ENCODE peak calls at places on chromosomes 5 and 9, in six cellular contexts. C is NB4, B is tibial nerve, G is GM13977, D is lower leg skin, P is body of pancreas. T is an unnamed sample.

GRCh38 chr9:94867281-94867841 is 140.9 kb downstream of the AOPEP start:
- DNase-seq in B (peak; percentile 44), P (peak; percentile 83), C (peak; percentile 58), D (no peak), G (no peak), T (no peak)

GRCh38 chr9:71766663-71767062 is 1.6 kb downstream of the CEMIP2 start:
- DNase-seq in D (no peak), P (no peak), G (peak; percentile 35), C (no peak), B (no peak), T (no peak)

GRCh38 chr5:1652873-1653707 is 129.3 kb upstream of the LPCAT1 start:
- DNase-seq in P (peak; percentile 7), B (no peak), D (no peak), C (peak; percentile 57), G (no peak), T (peak; percentile 41)

GRCh38 chr5:69512740-69513260 is 20.2 kb downstream of the OCLN start:
- DNase-seq in C (no peak), P (no peak), G (no peak), D (no peak), B (no peak), T (no peak)

GRCh38 chr5:169416583-169417196 is 115.8 kb upstream of the SLIT3 start:
- DNase-seq in G (peak; percentile 6), C (peak; percentile 87), D (peak; percentile 36), B (peak; percentile 32), P (peak; percentile 29), T (peak; percentile 26)

GRCh38 chr9:82923410-82924242 is 139.3 kb downstream of the RASEF start:
- DNase-seq in C (no peak), P (no peak), B (no peak), D (no peak), G (no peak), T (no peak)

GRCh38 chr5:19229210-19229835 is 758.7 kb downstream of the CDH18 start:
- DNase-seq in D (no peak), G (no peak), C (no peak), P (no peak), B (no peak), T (no peak)

GRCh38 chr5:21574429-21574828 is 1278.7 kb downstream of the CDH12 start:
- DNase-seq in P (no peak), B (no peak), G (no peak), C (no peak), D (no peak), T (no peak)

GRCh38 chr5:61349935-61350334 is 17.9 kb downstream of the ZSWIM6 start:
- DNase-seq in D (no peak), P (no peak), B (no peak), G (no peak), C (no peak), T (no peak)

GRCh38 chr9:89311346-89312153 is 555 bp downstream of the CKS2 start:
- DNase-seq in P (no peak), D (no peak), G (no peak), C (peak; percentile 15), B (no peak), T (no peak)

GRCh38 chr5:574906-575305 is 37.2 kb upstream of the CEP72 start:
- DNase-seq in P (no peak), B (no peak), G (no peak), C (no peak), D (no peak), T (no peak)

GRCh38 chr9:136230365-136230764 is 15.2 kb downstream of the QSOX2 start:
- DNase-seq in D (no peak), C (no peak), B (no peak), G (no peak), P (no peak), T (no peak)

GRCh38 chr5:28954074-28954473 is 1915.7 kb upstream of the CDH9 start:
- DNase-seq in P (no peak), C (no peak), G (no peak), B (no peak), D (no peak), T (no peak)

GRCh38 chr9:134214395-134214765 is 50.0 kb upstream of the RNU6ATAC start:
- DNase-seq in P (no peak), C (peak; percentile 89), B (no peak), G (no peak), D (no peak), T (no peak)
- TF ChIP-seq CTCF in P (no peak), C (no peak), B (no peak), G (no peak), D (no peak), T (no peak)

DNA sequence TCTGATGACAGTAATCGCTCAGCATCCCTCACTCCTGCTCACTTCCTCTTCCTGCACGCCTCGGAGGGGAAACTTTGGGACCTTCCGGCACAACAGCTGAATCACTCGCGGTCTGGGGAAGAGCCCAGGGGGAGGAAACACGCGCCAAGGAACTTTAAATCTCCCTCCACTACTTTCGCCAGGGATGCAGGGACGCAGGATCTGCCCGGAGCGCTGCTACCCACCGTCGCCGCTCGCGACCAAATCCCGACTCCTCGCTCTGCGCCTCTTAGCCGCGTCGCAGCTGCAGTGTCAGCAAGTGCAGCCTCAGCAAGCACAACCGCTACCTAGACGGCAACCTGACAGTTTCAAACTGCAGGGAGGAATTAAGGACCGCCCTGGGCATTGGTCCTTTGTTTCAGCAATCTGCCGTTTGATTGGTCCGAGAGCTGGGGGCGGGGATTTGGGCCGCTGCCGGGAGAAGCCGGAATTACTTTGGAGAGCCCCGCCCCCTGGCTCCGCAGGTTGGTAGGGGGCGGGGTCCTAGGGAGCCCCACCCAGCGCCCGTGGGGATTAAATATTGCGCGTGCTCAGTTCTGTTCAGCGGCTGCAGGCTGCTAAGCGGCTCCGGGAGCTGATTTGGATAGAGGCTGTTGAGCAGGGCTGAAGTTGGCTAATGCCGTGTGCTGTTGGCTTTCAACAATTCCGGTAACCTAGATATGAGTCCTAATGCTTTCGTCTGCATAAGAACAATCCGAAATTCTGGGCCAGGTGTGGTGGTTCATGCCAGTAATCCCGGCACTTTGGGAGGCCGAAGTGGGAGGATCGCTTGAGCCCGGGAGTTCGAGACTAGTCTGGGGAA is at the start of gene POC5:
- DNase-seq in B (peak; percentile 99), D (peak; percentile 97), P (peak; percentile 99), C (peak; percentile 97), G (peak; percentile 93), T (peak; percentile 96)
- TF ChIP-seq CTCF in B (no peak), D (no peak), P (no peak), C (no peak), G (no peak), T (no peak)

DNA sequence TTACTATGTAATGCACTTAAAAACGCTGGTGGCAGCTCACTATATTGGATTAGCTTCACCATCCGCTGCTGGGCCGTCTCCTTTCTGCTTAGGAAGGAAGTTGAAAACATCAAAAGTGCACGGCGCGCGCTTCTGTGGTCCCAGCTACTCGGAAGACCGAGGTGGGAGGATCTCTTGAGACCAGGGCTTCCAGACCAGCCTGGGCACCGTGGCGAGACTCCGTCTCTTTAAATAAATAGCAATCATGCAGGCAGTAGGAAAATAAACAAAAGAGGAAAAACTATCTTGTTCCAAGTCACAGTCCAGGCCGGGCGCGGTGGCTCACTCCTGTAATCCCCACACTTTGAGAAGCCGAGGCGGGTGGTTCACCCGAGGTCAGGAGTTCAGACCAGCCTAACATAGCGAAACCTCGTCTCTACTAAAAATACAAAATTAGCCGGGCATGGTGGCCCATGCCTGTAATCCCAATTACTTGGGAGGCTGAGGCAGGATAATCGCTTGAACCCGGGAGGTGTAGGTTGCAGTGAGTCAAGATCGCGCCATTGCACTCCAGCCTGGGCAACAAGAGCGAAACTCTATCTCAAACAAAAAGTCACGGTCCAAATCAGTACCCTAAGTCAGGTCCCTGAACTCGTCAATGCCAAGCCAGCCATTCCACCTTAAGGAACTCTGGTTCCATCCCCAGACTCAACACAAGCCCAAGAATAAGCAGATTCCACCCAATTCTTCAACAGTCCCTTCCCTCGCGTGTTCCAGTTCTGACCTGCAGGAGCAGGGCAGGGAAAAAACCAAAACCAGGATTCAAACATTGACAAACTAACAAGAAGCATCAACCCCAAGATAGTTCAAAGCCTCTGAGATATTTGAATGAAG is 1.0 kb upstream of the GOLGA1 start:
- DNase-seq in C (peak; percentile 82), B (peak; percentile 56), P (peak; percentile 53), G (peak; percentile 46), D (peak; percentile 36), T (peak; percentile 47)
- TF ChIP-seq CTCF in C (no peak), B (no peak), P (no peak), G (no peak), D (no peak), T (no peak)

GRCh38 chr9:133342083-133342406 is 5.9 kb downstream of the MED22 start:
- DNase-seq in B (no peak), P (no peak), D (no peak), G (no peak), C (no peak), T (no peak)

GRCh38 chr9:133340916-133341315 is 4.9 kb upstream of the SURF6 start:
- DNase-seq in G (no peak), C (no peak), P (no peak), D (no peak), B (no peak), T (no peak)

GRCh38 chr9:133344071-133344470 is 3.9 kb downstream of the MED22 start:
- DNase-seq in G (no peak), C (no peak), D (no peak), B (no peak), P (no peak), T (no peak)

GRCh38 chr9:133341369-133342082 is 5.5 kb upstream of the SURF6 start:
- DNase-seq in P (no peak), D (peak; percentile 46), B (peak; percentile 23), C (peak; percentile 77), G (no peak), T (no peak)

GRCh38 chr9:133342570-133342969 is 5.4 kb downstream of the MED22 start:
- DNase-seq in G (no peak), C (peak; percentile 39), D (no peak), B (no peak), P (no peak), T (no peak)
- TF ChIP-seq CTCF in G (peak; percentile 32), C (peak; percentile 22), D (no peak), B (no peak), P (no peak), T (no peak)

GRCh38 chr5:32601623-32602295 is 16.4 kb downstream of the SUB1 start:
- DNase-seq in C (no peak), G (no peak), D (no peak), B (no peak), P (no peak), T (no peak)

GRCh38 chr5:32600057-32600622 is 14.8 kb downstream of the SUB1 start:
- DNase-seq in G (no peak), B (peak; percentile 17), D (no peak), P (no peak), C (no peak), T (no peak)

GRCh38 chr5:32604800-32605765 is 19.7 kb downstream of the SUB1 start:
- DNase-seq in D (no peak), G (no peak), P (no peak), C (no peak), B (no peak), T (no peak)

DNA sequence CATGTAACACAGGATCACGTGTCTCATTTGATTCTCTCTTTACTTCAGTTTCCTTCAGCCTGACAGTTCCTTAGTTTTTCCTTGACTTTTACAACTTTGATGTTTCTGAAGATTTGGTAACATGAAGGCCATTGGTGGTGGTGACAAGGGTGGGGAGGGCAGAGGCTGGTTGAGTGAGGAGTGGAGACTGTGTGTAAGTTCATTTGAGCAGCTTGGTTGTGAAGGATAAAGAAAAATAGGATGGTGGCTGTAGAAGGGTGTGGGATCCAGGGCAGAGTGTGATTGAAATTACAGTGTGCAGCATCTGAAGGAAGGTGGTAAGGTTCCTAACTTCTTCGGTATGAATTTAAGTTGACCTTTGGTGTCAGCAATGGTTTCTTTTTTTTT is 20.4 kb downstream of the SUB1 start:
- DNase-seq in B (no peak), P (no peak), G (no peak), C (no peak), D (no peak), T (no peak)
- TF ChIP-seq CTCF in B (no peak), P (no peak), G (no peak), C (no peak), D (no peak), T (no peak)